ENCODE peak calls at places on chromosomes 6 and 20, in eight cellular contexts. Z, G, M, T, V, X, D and U are unnamed samples.

GRCh38 chr6:109239192-109239917 is 142.9 kb downstream of the CD164 start:
- DNase-seq in Z (no peak), G (no peak), M (no peak), T (no peak), V (no peak), X (no peak), D (no peak), U (no peak)

GRCh38 chr20:32871622-32872160 is 13.0 kb downstream of the EFCAB8 start:
- DNase-seq in Z (no peak), G (no peak), M (no peak), T (no peak), V (no peak), X (no peak), D (no peak), U (peak; percentile 9)

GRCh38 chr20:41052742-41053419 is 24.3 kb downstream of the TOP1 start:
- DNase-seq in Z (no peak), G (no peak), M (no peak), T (no peak), V (no peak), X (peak; percentile 85), D (no peak), U (no peak)

GRCh38 chr6:140303218-140303949 is 928.9 kb upstream of the CITED2 start:
- DNase-seq in Z (no peak), G (peak; percentile 64), M (no peak), T (no peak), V (no peak), X (no peak), D (no peak), U (peak; percentile 26)

GRCh38 chr20:52974155-52974554 is 2.0 kb downstream of the TSHZ2 start:
- DNase-seq in Z (no peak), G (no peak), M (no peak), T (peak; percentile 61), V (no peak), X (no peak), D (no peak), U (no peak)

GRCh38 chr20:59135093-59135492 is 28.5 kb upstream of the ZNF831 start:
- DNase-seq in Z (no peak), G (no peak), M (no peak), T (no peak), V (no peak), X (no peak), D (no peak), U (no peak)

GRCh38 chr20:8654486-8654885 is 414.4 kb upstream of the PLCB4 start:
- DNase-seq in Z (no peak), G (no peak), M (no peak), T (no peak), V (no peak), X (no peak), D (no peak), U (no peak)

GRCh38 chr6:31122803-31123706 is 2.8 kb upstream of the CDSN start:
- DNase-seq in Z (peak; percentile 75), G (peak; percentile 80), M (peak; percentile 41), T (no peak), V (peak; percentile 72), X (peak; percentile 76), D (peak; percentile 92), U (peak; percentile 91)

GRCh38 chr6:137571854-137572253 is 77.7 kb upstream of the OLIG3 start:
- DNase-seq in Z (no peak), G (no peak), M (peak; percentile 55), T (peak; percentile 59), V (peak; percentile 59), X (peak; percentile 13), D (no peak), U (no peak)

GRCh38 chr6:121733216-121733615 is 297.8 kb downstream of the GJA1 start:
- DNase-seq in Z (no peak), G (no peak), M (no peak), T (no peak), V (no peak), X (peak; percentile 38), D (no peak), U (no peak)

GRCh38 chr6:15876406-15876805 is 213.6 kb upstream of the DTNBP1 start:
- DNase-seq in Z (no peak), G (no peak), M (no peak), T (no peak), V (no peak), X (no peak), D (no peak), U (no peak)

GRCh38 chr6:105763866-105764265 is 322.3 kb upstream of the PRDM1 start:
- DNase-seq in Z (no peak), G (no peak), M (no peak), T (no peak), V (no peak), X (no peak), D (no peak), U (no peak)

GRCh38 chr6:41280658-41281057 is 5.8 kb downstream of the TREM1 start:
- DNase-seq in Z (no peak), G (no peak), M (no peak), T (no peak), V (no peak), X (no peak), D (no peak), U (no peak)

GRCh38 chr6:104887350-104887749 is 27.6 kb upstream of the HACE1 start:
- DNase-seq in Z (no peak), G (no peak), M (no peak), T (peak; percentile 29), V (no peak), X (peak; percentile 47), D (no peak), U (no peak)

GRCh38 chr20:22495172-22495571 is 89.2 kb downstream of the FOXA2 start:
- DNase-seq in Z (no peak), G (no peak), M (no peak), T (no peak), V (no peak), X (no peak), D (no peak), U (no peak)

DNA sequence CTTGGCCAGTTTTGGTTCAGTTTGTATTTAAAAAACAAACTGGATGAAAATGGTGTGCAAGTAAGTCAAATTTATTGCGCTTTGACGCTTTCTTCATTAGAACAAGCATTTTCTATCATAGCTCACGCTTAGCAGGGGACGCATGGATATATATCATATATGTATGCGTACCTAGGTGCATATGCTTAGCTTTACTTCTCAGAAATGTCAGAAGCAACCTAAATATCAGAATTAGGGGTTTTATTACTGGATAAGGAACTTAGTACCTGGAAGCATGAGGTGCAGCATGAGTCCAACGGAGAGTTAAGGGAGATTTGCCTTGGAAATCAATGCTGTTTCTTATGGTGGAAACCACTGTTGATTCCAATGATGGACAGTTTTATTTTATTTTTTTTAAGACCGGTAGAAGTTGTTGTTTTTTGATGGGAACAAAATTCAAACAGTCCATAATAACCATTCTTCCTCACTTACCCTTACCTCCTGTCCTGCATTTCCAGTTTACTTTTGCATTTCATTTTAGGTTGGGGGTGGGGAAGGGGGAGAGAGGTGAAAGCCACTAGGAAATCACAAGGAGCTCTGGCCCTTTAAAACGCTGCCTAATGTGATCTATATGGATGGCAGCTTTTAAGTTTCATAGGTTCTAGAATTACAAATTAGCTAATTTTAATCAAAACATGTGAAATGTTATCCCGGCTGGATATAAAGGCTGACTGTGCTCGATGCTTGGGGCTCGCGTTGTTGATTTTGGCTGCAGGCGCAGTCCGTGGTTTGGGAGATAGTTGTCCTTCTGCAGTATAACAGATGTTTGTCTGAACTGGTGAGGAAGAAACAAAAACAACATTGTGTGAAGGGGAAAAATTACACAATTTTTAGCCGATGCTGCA is 2.1 kb downstream of the SOBP start:
- DNase-seq in Z (no peak), G (peak; percentile 22), M (no peak), T (no peak), V (no peak), X (peak; percentile 56), D (peak; percentile 70), U (peak; percentile 48)
- H3K4me3 ChIP-seq in Z (peak overlapping the region; percentile 78), G (peak overlapping the region; percentile 78), M (peak overlapping the region; percentile 59), T (no peak overlapping the region), V (peak overlapping the region; percentile 79), X (no peak overlapping the region), D (peak overlapping the region; percentile 76), U (peak overlapping the region; percentile 80)

GRCh38 chr6:150877928-150878327 is 12.4 kb downstream of the MTHFD1L start:
- DNase-seq in Z (no peak), G (no peak), M (peak; percentile 81), T (no peak), V (no peak), X (no peak), D (no peak), U (no peak)

GRCh38 chr6:150878347-150879213 is 13.1 kb downstream of the MTHFD1L start:
- DNase-seq in Z (no peak), G (no peak), M (no peak), T (no peak), V (no peak), X (no peak), D (no peak), U (no peak)

GRCh38 chr6:150883521-150883920 is 18.0 kb downstream of the MTHFD1L start:
- DNase-seq in Z (no peak), G (no peak), M (no peak), T (no peak), V (no peak), X (peak; percentile 49), D (no peak), U (no peak)

GRCh38 chr6:150881911-150882481 is 16.5 kb downstream of the MTHFD1L start:
- DNase-seq in Z (no peak), G (peak; percentile 87), M (no peak), T (no peak), V (no peak), X (peak; percentile 100), D (peak; percentile 82), U (no peak)

DNA sequence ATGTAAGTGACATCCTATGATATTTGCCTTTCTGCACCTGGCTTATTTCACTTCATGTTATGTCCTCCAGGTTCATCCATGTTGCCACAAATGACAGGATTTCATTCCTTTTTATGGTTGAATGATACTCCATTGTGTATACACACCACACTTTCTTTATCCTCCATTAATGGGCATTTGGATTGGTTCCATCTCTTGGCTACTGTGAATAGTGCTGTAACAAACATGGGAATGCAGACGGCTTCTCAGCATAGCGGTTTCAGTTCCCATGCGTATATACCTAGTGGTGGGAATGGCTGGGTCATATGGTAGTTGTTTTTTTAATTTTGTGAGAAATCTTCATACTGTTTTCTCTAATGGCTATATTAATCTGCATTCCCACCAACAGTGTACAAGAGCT is 14.8 kb downstream of the MTHFD1L start:
- DNase-seq in Z (no peak), G (no peak), M (no peak), T (no peak), V (no peak), X (no peak), D (no peak), U (no peak)
- H3K4me1 ChIP-seq in Z (peaks cover 24% of the 10 kb centered on the region), G (no peaks in the 10 kb centered on the region), M (no peaks in the 10 kb centered on the region), T (no peaks in the 10 kb centered on the region), V (peaks cover 9% of the 10 kb centered on the region), X (peaks cover 38% of the 10 kb centered on the region), D (peaks cover 37% of the 10 kb centered on the region), U (peaks cover 2% of the 10 kb centered on the region)

DNA sequence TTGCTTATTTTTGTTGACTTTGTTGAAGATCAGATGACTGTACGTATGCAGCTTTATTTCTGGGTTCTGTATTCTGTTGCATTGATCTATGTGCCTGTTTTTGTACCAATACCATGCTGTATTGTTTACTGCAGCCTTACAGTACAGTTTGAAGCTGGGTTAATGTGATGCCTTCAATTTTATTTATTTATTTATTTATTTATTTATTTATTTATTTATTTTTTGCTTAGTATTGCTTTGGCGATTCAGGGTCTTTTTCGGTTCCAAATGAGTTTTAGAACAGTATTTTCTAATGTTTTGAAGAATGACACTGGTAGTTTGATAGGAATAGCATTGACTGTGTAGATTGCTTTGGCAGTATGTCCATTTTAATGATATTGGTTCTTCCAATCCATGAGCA is 210.3 kb downstream of the EPM2A start:
- DNase-seq in Z (no peak), G (no peak), M (no peak), T (no peak), V (no peak), X (no peak), D (no peak), U (no peak)
- H3K27me3 ChIP-seq in Z (no peaks in the 10 kb centered on the region), G (no peaks in the 10 kb centered on the region), M (no peaks in the 10 kb centered on the region), T (no peaks in the 10 kb centered on the region), V (no peaks in the 10 kb centered on the region), X (no peaks in the 10 kb centered on the region), D (no peaks in the 10 kb centered on the region), U (no peaks in the 10 kb centered on the region)

GRCh38 chr20:17505664-17506517 is 25.3 kb downstream of the BFSP1 start:
- DNase-seq in Z (no peak), G (no peak), M (no peak), T (peak; percentile 6), V (no peak), X (peak; percentile 71), D (no peak), U (peak; percentile 55)
- H3K4me3 ChIP-seq in Z (peak overlapping the region; percentile 57), G (no peak overlapping the region), M (peak overlapping the region; percentile 50), T (peak overlapping the region; percentile 65), V (no peak overlapping the region), X (no peak overlapping the region), D (peak overlapping the region; percentile 52), U (no peak overlapping the region)